ENCODE peak calls at places on chromosomes 11 and 22, in four cellular contexts. One of them, this sample, is unnamed.

GRCh38 chr22:29689872-29690213 is 30.0 kb upstream of the CABP7 start:
- DNase-seq in CD4-positive, alpha-beta memory T cell: peak
- DNase-seq in nephron progenitor cell: peak
- DNase-seq in astrocyte of the spinal cord: peak
- DNase-seq in this sample: peak

GRCh38 chr11:47376543-47377371 is 1.6 kb downstream of the SPI1 start:
- DNase-seq in CD4-positive, alpha-beta memory T cell: no peak
- DNase-seq in nephron progenitor cell: no peak
- DNase-seq in astrocyte of the spinal cord: no peak
- DNase-seq in this sample: no peak

GRCh38 chr11:2517016-2517385 is 72.2 kb downstream of the KCNQ1 start:
- DNase-seq in CD4-positive, alpha-beta memory T cell: no peak
- DNase-seq in nephron progenitor cell: no peak
- DNase-seq in astrocyte of the spinal cord: no peak
- DNase-seq in this sample: no peak

GRCh38 chr11:81444306-81444705 is 1289.4 kb downstream of the FAM181B start:
- DNase-seq in CD4-positive, alpha-beta memory T cell: no peak
- DNase-seq in nephron progenitor cell: no peak
- DNase-seq in astrocyte of the spinal cord: no peak
- DNase-seq in this sample: no peak

GRCh38 chr11:94130589-94131362 is 2.1 kb downstream of the PANX1 start:
- DNase-seq in CD4-positive, alpha-beta memory T cell: no peak
- DNase-seq in nephron progenitor cell: no peak
- DNase-seq in astrocyte of the spinal cord: peak
- DNase-seq in this sample: no peak

GRCh38 chr11:35786918-35787557 is 124.5 kb downstream of the TRIM44 start:
- DNase-seq in CD4-positive, alpha-beta memory T cell: no peak
- DNase-seq in nephron progenitor cell: peak
- DNase-seq in astrocyte of the spinal cord: peak
- DNase-seq in this sample: no peak

GRCh38 chr22:44736581-44737413 is 15.6 kb upstream of the ARHGAP8 start:
- DNase-seq in CD4-positive, alpha-beta memory T cell: no peak
- DNase-seq in nephron progenitor cell: no peak
- DNase-seq in astrocyte of the spinal cord: no peak
- DNase-seq in this sample: no peak

GRCh38 chr11:110491577-110492352 is 62.0 kb downstream of the FDX1 start:
- DNase-seq in CD4-positive, alpha-beta memory T cell: no peak
- DNase-seq in nephron progenitor cell: no peak
- DNase-seq in astrocyte of the spinal cord: no peak
- DNase-seq in this sample: no peak

GRCh38 chr22:19981171-19981960 is 35.3 kb downstream of the ARVCF start:
- DNase-seq in CD4-positive, alpha-beta memory T cell: no peak
- DNase-seq in nephron progenitor cell: no peak
- DNase-seq in astrocyte of the spinal cord: no peak
- DNase-seq in this sample: no peak

GRCh38 chr11:44506375-44507016 is 59.0 kb upstream of the CD82 start:
- DNase-seq in CD4-positive, alpha-beta memory T cell: no peak
- DNase-seq in nephron progenitor cell: no peak
- DNase-seq in astrocyte of the spinal cord: no peak
- DNase-seq in this sample: no peak

GRCh38 chr11:63023851-63024648 is 8.4 kb upstream of the SLC22A8 start:
- DNase-seq in CD4-positive, alpha-beta memory T cell: peak
- DNase-seq in nephron progenitor cell: peak
- DNase-seq in astrocyte of the spinal cord: peak
- DNase-seq in this sample: peak

GRCh38 chr11:117044287-117045035 is 53.8 kb downstream of the SIK3 start:
- DNase-seq in CD4-positive, alpha-beta memory T cell: no peak
- DNase-seq in nephron progenitor cell: no peak
- DNase-seq in astrocyte of the spinal cord: no peak
- DNase-seq in this sample: no peak

GRCh38 chr11:66315921-66316811 is 678 bp downstream of the CD248 start:
- DNase-seq in CD4-positive, alpha-beta memory T cell: no peak
- DNase-seq in nephron progenitor cell: no peak
- DNase-seq in astrocyte of the spinal cord: no peak
- DNase-seq in this sample: no peak

GRCh38 chr11:119476038-119476437 is 53.1 kb upstream of the THY1 start:
- DNase-seq in CD4-positive, alpha-beta memory T cell: no peak
- DNase-seq in nephron progenitor cell: no peak
- DNase-seq in astrocyte of the spinal cord: no peak
- DNase-seq in this sample: no peak

GRCh38 chr22:24289138-24289537 is 18.5 kb downstream of the SPECC1L start:
- DNase-seq in CD4-positive, alpha-beta memory T cell: no peak
- DNase-seq in nephron progenitor cell: no peak
- DNase-seq in astrocyte of the spinal cord: peak
- DNase-seq in this sample: no peak

GRCh38 chr11:10861047-10861446 is 3.2 kb upstream of the ZBED5 start:
- DNase-seq in CD4-positive, alpha-beta memory T cell: no peak
- DNase-seq in nephron progenitor cell: no peak
- DNase-seq in astrocyte of the spinal cord: no peak
- DNase-seq in this sample: no peak

GRCh38 chr11:26198697-26199096 is 133.2 kb upstream of the ANO3 start:
- DNase-seq in CD4-positive, alpha-beta memory T cell: no peak
- DNase-seq in nephron progenitor cell: no peak
- DNase-seq in astrocyte of the spinal cord: no peak
- DNase-seq in this sample: no peak

GRCh38 chr11:131385763-131386394 is 15.5 kb downstream of the NTM start:
- DNase-seq in CD4-positive, alpha-beta memory T cell: no peak
- DNase-seq in nephron progenitor cell: no peak
- DNase-seq in astrocyte of the spinal cord: no peak
- DNase-seq in this sample: no peak

GRCh38 chr11:66104057-66104638 is 34.1 kb downstream of the PACS1 start:
- DNase-seq in CD4-positive, alpha-beta memory T cell: no peak
- DNase-seq in nephron progenitor cell: no peak
- DNase-seq in astrocyte of the spinal cord: no peak
- DNase-seq in this sample: no peak

GRCh38 chr22:46390652-46391301 is 55.3 kb downstream of the TRMU start:
- DNase-seq in CD4-positive, alpha-beta memory T cell: no peak
- DNase-seq in nephron progenitor cell: no peak
- DNase-seq in astrocyte of the spinal cord: peak
- DNase-seq in this sample: no peak

GRCh38 chr22:21989049-21989448 is 6.5 kb upstream of the TOP3B start:
- DNase-seq in CD4-positive, alpha-beta memory T cell: no peak
- DNase-seq in nephron progenitor cell: no peak
- DNase-seq in astrocyte of the spinal cord: no peak
- DNase-seq in this sample: no peak

GRCh38 chr11:31236052-31236652 is 133.4 kb downstream of the DCDC1 start:
- DNase-seq in CD4-positive, alpha-beta memory T cell: peak
- DNase-seq in nephron progenitor cell: no peak
- DNase-seq in astrocyte of the spinal cord: peak
- DNase-seq in this sample: no peak

GRCh38 chr22:30816413-30816812 is 121.7 kb downstream of the OSBP2 start:
- DNase-seq in CD4-positive, alpha-beta memory T cell: no peak
- DNase-seq in nephron progenitor cell: no peak
- DNase-seq in astrocyte of the spinal cord: no peak
- DNase-seq in this sample: no peak

GRCh38 chr22:39481054-39481453 is 21.0 kb upstream of the MIEF1 start:
- DNase-seq in CD4-positive, alpha-beta memory T cell: no peak
- DNase-seq in nephron progenitor cell: no peak
- DNase-seq in astrocyte of the spinal cord: no peak
- DNase-seq in this sample: no peak

GRCh38 chr11:90288207-90288821 is 65.5 kb upstream of the CHORDC1 start:
- DNase-seq in CD4-positive, alpha-beta memory T cell: no peak
- DNase-seq in nephron progenitor cell: no peak
- DNase-seq in astrocyte of the spinal cord: peak
- DNase-seq in this sample: no peak

GRCh38 chr22:23415490-23415851 is 164.6 kb downstream of the IGLL1 start:
- DNase-seq in CD4-positive, alpha-beta memory T cell: no peak
- DNase-seq in nephron progenitor cell: no peak
- DNase-seq in astrocyte of the spinal cord: no peak
- DNase-seq in this sample: no peak

GRCh38 chr11:86954288-86955110 is 696 bp downstream of the FZD4 start:
- DNase-seq in CD4-positive, alpha-beta memory T cell: no peak
- DNase-seq in nephron progenitor cell: peak
- DNase-seq in astrocyte of the spinal cord: no peak
- DNase-seq in this sample: no peak

GRCh38 chr11:7246179-7246578 is 5.5 kb upstream of the SYT9 start:
- DNase-seq in CD4-positive, alpha-beta memory T cell: no peak
- DNase-seq in nephron progenitor cell: no peak
- DNase-seq in astrocyte of the spinal cord: no peak
- DNase-seq in this sample: no peak